ENCODE peak calls at places on chromosome 1, in six cellular contexts. A, U, H, E, Y and I are unnamed samples.

GRCh38 chr1:196393742-196394141 is 214.5 kb downstream of the KCNT2 start:
- DNase-seq in E (no peak), U (no peak), A (no peak), H (peak; percentile 79), Y (peak; percentile 73), I (no peak)

GRCh38 chr1:158818991-158819405 is 12.2 kb upstream of the MNDA start:
- DNase-seq in H (no peak), A (no peak), U (no peak), Y (no peak), E (no peak), I (no peak)

GRCh38 chr1:20569523-20570098 is 17.2 kb downstream of the FAM43B start:
- DNase-seq in U (no peak), Y (no peak), E (no peak), H (no peak), A (no peak), I (no peak)

GRCh38 chr1:109969907-109970306 is 14.7 kb upstream of the AHCYL1 start:
- DNase-seq in H (no peak), Y (no peak), U (no peak), E (no peak), A (no peak), I (no peak)

GRCh38 chr1:33074193-33074945 is 6.6 kb upstream of the AZIN2 start:
- DNase-seq in E (no peak), H (no peak), Y (no peak), A (no peak), U (no peak), I (no peak)

GRCh38 chr1:229224308-229224707 is 46.6 kb upstream of the RAB4A start:
- DNase-seq in E (no peak), Y (no peak), H (peak; percentile 43), A (no peak), U (no peak), I (no peak)

GRCh38 chr1:196271212-196271947 is 336.9 kb downstream of the KCNT2 start:
- DNase-seq in H (no peak), U (no peak), E (no peak), Y (no peak), A (no peak), I (no peak)

GRCh38 chr1:173175514-173176146 is 31.5 kb downstream of the TNFSF4 start:
- DNase-seq in U (no peak), Y (peak; percentile 63), H (peak; percentile 41), E (no peak), A (no peak), I (no peak)

GRCh38 chr1:60553730-60554129 is 480.2 kb upstream of the C1orf87 start:
- DNase-seq in H (no peak), Y (no peak), U (no peak), E (no peak), A (no peak), I (no peak)

GRCh38 chr1:193211539-193211938 is 25.1 kb upstream of the B3GALT2 start:
- DNase-seq in E (peak; percentile 55), A (no peak), H (peak; percentile 85), U (no peak), Y (peak; percentile 95), I (no peak)

GRCh38 chr1:219959540-219960208 is 31.3 kb upstream of the SLC30A10 start:
- DNase-seq in A (no peak), U (no peak), H (no peak), E (no peak), Y (no peak), I (peak; percentile 9)

GRCh38 chr1:162343472-162343871 is 33.2 kb downstream of the SPATA46 start:
- DNase-seq in E (no peak), U (no peak), Y (no peak), H (no peak), A (no peak), I (no peak)

GRCh38 chr1:119409731-119410130 is 5.2 kb upstream of the HSD3B2 start:
- DNase-seq in H (peak; percentile 31), A (no peak), E (no peak), Y (peak; percentile 32), U (no peak), I (no peak)

DNA sequence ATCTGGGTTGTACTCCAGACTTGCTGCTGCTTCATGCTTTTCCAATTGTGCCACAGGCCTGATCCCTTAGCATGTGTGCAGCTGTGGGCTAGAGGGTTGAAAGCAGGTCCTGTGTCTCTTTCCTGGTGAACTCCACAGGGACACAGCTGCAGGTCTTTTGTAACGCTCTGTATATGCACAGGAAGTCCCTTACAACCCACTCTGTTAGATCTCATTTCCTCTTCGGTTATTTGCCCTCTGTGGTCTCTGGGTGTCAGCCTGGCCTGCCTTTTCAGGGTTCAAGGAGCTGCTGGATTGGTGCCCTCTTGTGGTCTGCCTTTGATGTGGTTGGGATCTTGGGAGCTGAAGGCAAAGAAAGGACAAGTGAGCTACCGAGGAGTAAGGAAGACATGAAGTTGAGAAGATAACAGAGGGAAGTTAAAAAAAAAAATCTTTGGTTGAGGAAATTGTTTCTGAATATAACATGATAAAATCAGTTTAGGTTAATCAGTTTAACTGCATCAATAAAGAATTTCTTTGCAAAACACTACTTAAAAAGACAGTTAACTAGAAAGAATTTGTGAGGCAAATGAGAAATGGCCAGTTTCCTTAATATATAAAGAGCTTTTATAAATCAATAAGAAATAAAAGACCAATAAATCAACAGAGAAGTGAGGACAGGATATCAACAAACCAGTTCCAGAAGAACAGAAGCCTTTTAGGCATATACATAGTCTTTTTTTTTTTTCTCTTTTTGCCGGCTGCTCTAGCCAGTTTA is 44.1 kb downstream of the UCK2 start:
- DNase-seq in Y (peak; percentile 74), A (peak; percentile 63), E (no peak), H (peak; percentile 53), U (peak; percentile 50), I (peak; percentile 72)
- TF ChIP-seq CTCF in Y (peak; percentile 55), A (peak; percentile 29), E (peak; percentile 45), H (peak; percentile 17), U (peak; percentile 60), I (peak; percentile 16)

GRCh38 chr1:15272009-15272781 is 25.2 kb downstream of the FHAD1 start:
- DNase-seq in U (peak; percentile 31), E (peak; percentile 37), A (peak; percentile 69), Y (peak; percentile 79), H (peak; percentile 71), I (peak; percentile 68)

GRCh38 chr1:15271196-15271595 is 24.2 kb downstream of the FHAD1 start:
- DNase-seq in Y (no peak), A (no peak), E (no peak), U (no peak), H (no peak), I (no peak)

GRCh38 chr1:15275921-15276683 is 29.1 kb downstream of the FHAD1 start:
- DNase-seq in A (no peak), H (no peak), U (no peak), E (no peak), Y (no peak), I (no peak)

GRCh38 chr1:15273274-15273673 is 26.3 kb downstream of the FHAD1 start:
- DNase-seq in Y (no peak), U (no peak), H (no peak), A (no peak), E (no peak), I (no peak)

GRCh38 chr1:15272782-15273127 is 25.7 kb downstream of the FHAD1 start:
- DNase-seq in U (no peak), Y (no peak), E (no peak), H (no peak), A (no peak), I (no peak)
- TF ChIP-seq CTCF in U (peak; percentile 14), Y (no peak), E (no peak), H (no peak), A (no peak), I (no peak)

DNA sequence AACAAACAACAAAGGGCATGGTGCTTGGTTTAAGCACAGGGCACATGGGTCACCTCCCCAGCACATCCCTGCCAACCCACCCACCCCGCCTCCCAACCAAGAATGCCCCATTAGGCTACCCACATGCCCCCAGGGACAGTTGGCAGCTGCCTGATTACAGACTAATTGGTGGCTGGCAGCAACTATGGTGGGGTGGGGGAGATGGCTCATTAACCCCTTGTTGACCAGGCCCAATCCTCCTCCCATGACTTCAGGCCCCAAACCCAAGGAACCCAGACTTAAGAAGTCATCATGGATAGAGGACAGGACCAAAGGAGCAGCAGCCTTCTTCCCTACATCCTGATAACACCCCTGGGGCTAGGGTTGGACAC is 1.3 kb downstream of the RIMS3 start:
- DNase-seq in Y (no peak), E (no peak), A (no peak), U (no peak), H (no peak), I (no peak)
- TF ChIP-seq CTCF in Y (no peak), E (no peak), A (no peak), U (no peak), H (no peak), I (no peak)

DNA sequence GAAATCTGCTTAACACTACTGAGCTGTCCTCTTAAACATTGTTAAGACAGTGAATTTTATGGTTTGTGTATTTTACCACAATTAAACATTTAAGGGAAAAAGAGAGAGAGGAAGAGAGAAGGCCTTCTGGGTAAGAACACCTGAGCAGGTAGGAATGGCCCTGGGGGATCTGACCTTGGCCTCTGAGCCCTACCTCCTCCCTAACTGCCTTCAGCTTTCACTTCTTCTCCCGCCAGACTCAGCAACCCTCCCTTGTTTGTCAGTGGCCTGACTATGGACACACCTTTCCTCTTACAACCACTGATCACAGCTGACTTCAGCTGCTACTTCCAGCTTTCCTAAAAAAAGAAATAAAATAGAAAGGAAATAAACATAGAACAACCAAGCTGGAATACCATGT is 13.5 kb upstream of the IGSF21 start:
- DNase-seq in E (no peak), H (no peak), A (no peak), Y (no peak), U (no peak), I (no peak)
- TF ChIP-seq CTCF in E (no peak), H (no peak), A (no peak), Y (no peak), U (no peak), I (no peak)

GRCh38 chr1:39173119-39173994 is 31.1 kb upstream of the MACF1 start:
- DNase-seq in Y (no peak), E (no peak), H (no peak), A (no peak), U (no peak), I (no peak)
- TF ChIP-seq CTCF in Y (no peak), E (no peak), H (no peak), A (no peak), U (no peak), I (no peak)

GRCh38 chr1:234619071-234619480 is 9.1 kb upstream of the IRF2BP2 start:
- DNase-seq in E (no peak), U (no peak), Y (peak; percentile 53), H (peak; percentile 50), A (no peak), I (no peak)

GRCh38 chr1:234616644-234617043 is 6.7 kb upstream of the IRF2BP2 start:
- DNase-seq in Y (peak; percentile 52), H (peak; percentile 31), A (no peak), E (no peak), U (no peak), I (no peak)

GRCh38 chr1:234617986-234618725 is 8.2 kb upstream of the IRF2BP2 start:
- DNase-seq in U (no peak), Y (peak; percentile 63), H (peak; percentile 95), E (no peak), A (no peak), I (no peak)

GRCh38 chr1:234618726-234619049 is 8.7 kb upstream of the IRF2BP2 start:
- DNase-seq in H (no peak), Y (no peak), U (no peak), A (no peak), E (no peak), I (no peak)

GRCh38 chr1:234617135-234617985 is 7.4 kb upstream of the IRF2BP2 start:
- DNase-seq in E (no peak), U (no peak), H (peak; percentile 77), A (no peak), Y (peak; percentile 85), I (no peak)
- TF ChIP-seq CTCF in E (peak; percentile 30), U (no peak), H (peak; percentile 23), A (no peak), Y (peak; percentile 25), I (peak; percentile 47)